ENCODE peak calls at places on chromosome 14, in four cellular contexts. R, Q, D and X are unnamed samples.

GRCh38 chr14:51211149-51211548 is 28.9 kb upstream of the TMX1 start:
- DNase-seq in D (no peak), R (no peak), Q (peak; percentile 28), X (peak; percentile 28)

GRCh38 chr14:24416932-24417619 is 12.4 kb downstream of the CBLN3 start:
- DNase-seq in R (no peak), D (no peak), Q (no peak), X (no peak)

GRCh38 chr14:79251278-79251677 is 960.0 kb downstream of the DIO2 start:
- DNase-seq in Q (no peak), D (no peak), R (no peak), X (no peak)

GRCh38 chr14:56100556-56100955 is 17.7 kb upstream of the PELI2 start:
- DNase-seq in Q (peak; percentile 53), R (no peak), D (no peak), X (no peak)

GRCh38 chr14:61512508-61512907 is 182.8 kb upstream of the HIF1A start:
- DNase-seq in Q (peak; percentile 51), D (no peak), R (no peak), X (no peak)

GRCh38 chr14:51167587-51168219 is 72.3 kb upstream of the TMX1 start:
- DNase-seq in D (no peak), R (no peak), Q (no peak), X (no peak)

GRCh38 chr14:98548071-98548686 is 723.8 kb downstream of the BCL11B start:
- DNase-seq in R (no peak), D (no peak), Q (no peak), X (no peak)

GRCh38 chr14:56659964-56660551 is 80.5 kb downstream of the TMEM260 start:
- DNase-seq in Q (peak; percentile 62), R (no peak), D (peak; percentile 5), X (no peak)

GRCh38 chr14:95044463-95045254 is 112.7 kb downstream of the DICER1 start:
- DNase-seq in D (no peak), Q (no peak), R (no peak), X (no peak)

GRCh38 chr14:75242546-75243273 is 35.9 kb upstream of the FOS start:
- DNase-seq in R (no peak), Q (peak; percentile 87), D (no peak), X (peak; percentile 19)

GRCh38 chr14:45103806-45104205 is 19.9 kb downstream of the PRPF39 start:
- DNase-seq in R (no peak), D (no peak), Q (no peak), X (no peak)

GRCh38 chr14:93914278-93914677 is 12.9 kb upstream of the FAM181A start:
- DNase-seq in Q (no peak), D (no peak), R (no peak), X (no peak)

GRCh38 chr14:21467620-21468019 is 9.1 kb downstream of the RAB2B start:
- DNase-seq in R (no peak), D (no peak), Q (peak; percentile 98), X (no peak)

GRCh38 chr14:95513261-95513660 is 3.2 kb downstream of the SYNE3 start:
- DNase-seq in R (no peak), Q (no peak), D (no peak), X (no peak)

GRCh38 chr14:93949511-93950075 is 22.4 kb downstream of the FAM181A start:
- DNase-seq in D (no peak), R (no peak), Q (peak; percentile 9), X (no peak)

GRCh38 chr14:31945074-31945613 is 132.0 kb upstream of the ARHGAP5 start:
- DNase-seq in Q (no peak), D (no peak), R (peak; percentile 69), X (no peak)

GRCh38 chr14:97380539-97380941 is 583.4 kb downstream of the VRK1 start:
- DNase-seq in D (no peak), R (no peak), Q (no peak), X (no peak)

GRCh38 chr14:96938946-96939345 is 141.8 kb downstream of the VRK1 start:
- DNase-seq in R (no peak), Q (no peak), D (no peak), X (no peak)

GRCh38 chr14:79117561-79117960 is 947.4 kb downstream of the NRXN3 start:
- DNase-seq in Q (no peak), D (no peak), R (no peak), X (no peak)

GRCh38 chr14:94617988-94618822 is 6.0 kb downstream of the SERPINA3 start:
- DNase-seq in R (no peak), D (no peak), Q (no peak), X (no peak)

GRCh38 chr14:31124197-31124596 is 83.4 kb downstream of the HECTD1 start:
- DNase-seq in D (no peak), Q (no peak), R (no peak), X (no peak)

GRCh38 chr14:49858383-49858782 is 5.8 kb upstream of the NEMF start:
- DNase-seq in R (no peak), D (no peak), Q (no peak), X (no peak)

GRCh38 chr14:105324080-105324778 is 9.7 kb downstream of the PACS2 start:
- DNase-seq in D (no peak), Q (no peak), R (no peak), X (no peak)

GRCh38 chr14:73787760-73788508 is 63.7 kb upstream of the PTGR2 start:
- DNase-seq in Q (peak; percentile 55), R (peak; percentile 22), D (no peak), X (no peak)

GRCh38 chr14:68665792-68666195 is 127.1 kb downstream of the ZFP36L1 start:
- DNase-seq in D (no peak), Q (no peak), R (no peak), X (no peak)

GRCh38 chr14:50383618-50384225 is 13.0 kb downstream of the CDKL1 start:
- DNase-seq in D (no peak), R (no peak), Q (no peak), X (no peak)

GRCh38 chr14:47365248-47365647 is 310.2 kb downstream of the MDGA2 start:
- DNase-seq in D (no peak), R (no peak), Q (no peak), X (no peak)

GRCh38 chr14:72926292-72927028 is at the start of gene DCAF4:
- DNase-seq in R (peak; percentile 95), D (peak; percentile 86), Q (peak; percentile 98), X (peak; percentile 99)

GRCh38 chr14:93081875-93082570 is 33.7 kb downstream of the ITPK1 start:
- DNase-seq in D (no peak), R (no peak), Q (no peak), X (no peak)

GRCh38 chr14:104985675-104986486 is at the start of gene CLBA1:
- DNase-seq in R (peak; percentile 94), D (no peak), Q (peak; percentile 87), X (peak; percentile 89)

GRCh38 chr14:46999661-47000060 is 348.1 kb upstream of the RPL10L start:
- DNase-seq in D (no peak), R (no peak), Q (no peak), X (no peak)

GRCh38 chr14:26403760-26404159 is 194.1 kb downstream of the NOVA1 start:
- DNase-seq in D (no peak), R (no peak), Q (no peak), X (no peak)

DNA sequence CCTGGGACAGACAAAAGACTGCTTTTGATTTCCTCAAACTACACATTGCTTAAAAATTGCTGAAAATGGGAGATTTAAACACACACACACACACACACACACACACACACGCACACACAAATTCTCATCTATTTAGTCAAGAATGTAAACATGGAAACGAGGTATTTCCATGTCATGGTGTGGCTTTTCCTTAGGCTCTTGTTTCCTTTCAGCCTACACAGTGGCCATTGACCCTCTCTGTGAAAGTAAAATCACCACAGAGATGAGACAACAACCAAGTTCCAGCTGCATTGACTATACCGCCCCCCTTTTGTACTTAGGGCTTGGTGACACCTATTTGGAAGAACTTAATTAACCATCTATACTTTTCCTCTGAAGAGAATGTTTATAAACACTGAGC is 41.9 kb downstream of the TTC8 start:
- DNase-seq in D (no peak), R (no peak), Q (peak; percentile 75), X (no peak)
- TF ChIP-seq CTCF in D (no peak), R (no peak), Q (no peak), X (no peak)

GRCh38 chr14:103220982-103221641 is 97.9 kb downstream of the TNFAIP2 start:
- DNase-seq in D (no peak), Q (no peak), R (no peak), X (no peak)
- H3K4me3 ChIP-seq in D (no peak overlapping the region), Q (no peak overlapping the region), R (no peak overlapping the region), X (peak overlapping the region; percentile 16)

GRCh38 chr14:64844993-64845536 is 34.6 kb downstream of the SPTB start:
- DNase-seq in R (no peak), Q (no peak), D (no peak), X (no peak)

GRCh38 chr14:64844272-64844671 is 35.4 kb downstream of the SPTB start:
- DNase-seq in R (no peak), D (no peak), Q (no peak), X (no peak)

GRCh38 chr14:64838656-64839055 is 41.1 kb downstream of the SPTB start:
- DNase-seq in D (no peak), Q (no peak), R (no peak), X (no peak)

GRCh38 chr14:64841772-64842490 is 37.8 kb downstream of the SPTB start:
- DNase-seq in Q (no peak), D (no peak), R (no peak), X (no peak)

DNA sequence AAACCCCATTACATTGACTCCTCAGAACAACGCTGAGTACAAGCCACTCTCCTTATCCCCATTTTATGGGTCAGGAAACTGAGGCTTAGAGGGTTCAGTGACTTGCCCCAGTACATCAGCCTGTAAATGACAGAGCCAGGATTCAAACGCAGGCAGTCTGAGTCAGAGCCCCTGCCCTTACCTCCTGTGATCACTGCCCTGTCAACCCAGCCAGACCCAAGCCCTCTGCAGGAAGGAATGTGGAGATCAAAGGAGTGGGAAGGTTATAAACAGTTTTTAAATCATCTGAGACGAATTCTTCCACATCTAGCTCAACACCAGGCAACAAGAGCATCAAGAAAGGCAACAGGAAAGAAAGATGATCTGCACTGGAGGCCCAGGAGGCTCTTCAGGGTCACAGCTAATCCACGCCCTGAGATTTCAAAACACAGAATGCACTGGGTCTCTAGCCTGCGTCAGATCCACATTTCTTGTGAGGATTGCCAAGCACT is 38.5 kb downstream of the SPTB start:
- DNase-seq in D (no peak), R (no peak), Q (peak; percentile 62), X (no peak)
- TF ChIP-seq CTCF in D (peak; percentile 10), R (no peak), Q (peak; percentile 62), X (no peak)

DNA sequence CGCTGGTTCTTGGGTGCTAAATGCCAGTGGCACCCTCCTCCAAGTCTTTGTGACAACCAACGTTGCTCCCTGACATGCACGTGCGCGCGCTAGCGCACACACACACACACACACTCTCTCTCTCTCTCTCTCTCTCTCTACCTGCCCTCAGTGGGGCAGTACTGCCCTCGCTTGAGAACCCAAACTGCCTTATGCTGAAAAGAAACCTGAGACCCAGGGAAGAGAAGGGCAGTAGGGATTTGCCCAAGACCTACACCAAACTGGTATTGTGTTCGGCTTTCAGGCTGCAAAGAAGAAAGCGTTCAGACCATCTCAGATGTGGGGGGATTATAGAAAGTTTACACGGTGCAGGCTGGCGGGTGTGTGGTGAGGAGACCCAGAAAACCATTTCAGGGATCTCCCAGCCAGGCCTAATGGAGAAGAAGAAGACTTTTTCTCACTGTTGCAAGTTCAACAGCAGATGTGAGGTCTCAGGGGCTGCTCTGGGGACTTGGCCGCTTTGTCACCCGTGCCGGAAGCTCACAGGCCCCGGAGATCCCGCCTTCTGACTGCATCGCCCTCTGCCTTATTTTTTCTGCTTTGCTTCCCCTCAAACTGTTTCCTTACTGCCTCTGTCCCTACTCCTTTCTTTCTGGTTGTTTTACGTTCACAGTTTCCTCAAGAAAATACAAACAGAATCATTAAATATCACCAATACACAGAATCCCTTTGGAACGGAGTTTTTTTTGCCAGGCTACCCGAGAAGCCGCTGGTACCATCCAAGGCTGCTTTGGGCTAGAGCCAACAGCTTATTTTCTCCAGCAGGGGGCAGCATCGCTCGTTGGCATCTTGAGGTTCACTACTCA is 82.4 kb downstream of the PPM1A start:
- DNase-seq in R (peak; percentile 76), D (peak; percentile 43), Q (peak; percentile 37), X (peak; percentile 60)
- H3K4me3 ChIP-seq in R (no peak overlapping the region), D (peak overlapping the region; percentile 68), Q (peak overlapping the region; percentile 36), X (peak overlapping the region; percentile 15)